ENCODE peak calls at places on chromosomes 16 and 17, in four cellular contexts. S is uterus, C is small intestine, G is sigmoid colon. V is an unnamed sample.

GRCh38 chr17:19248923-19249574 is 11.9 kb downstream of the EPN2 start:
- DNase-seq in S (peak; percentile 63), C (no peak), G (peak; percentile 83), V (peak; percentile 80)

GRCh38 chr16:11384184-11384955 is 39.1 kb downstream of the RMI2 start:
- DNase-seq in S (no peak), C (no peak), G (peak; percentile 56), V (peak; percentile 61)

GRCh38 chr17:17645961-17646360 is 35.3 kb upstream of the RAI1 start:
- DNase-seq in S (no peak), C (no peak), G (no peak), V (no peak)

GRCh38 chr16:3501783-3502400 is 1.1 kb downstream of the CLUAP1 start:
- DNase-seq in S (no peak), C (no peak), G (peak; percentile 32), V (no peak)

GRCh38 chr17:37475713-37476420 is 13.8 kb upstream of the DUSP14 start:
- DNase-seq in S (no peak), C (no peak), G (no peak), V (no peak)

GRCh38 chr17:57464191-57464864 is 208.0 kb downstream of the MSI2 start:
- DNase-seq in S (no peak), C (no peak), G (no peak), V (no peak)

GRCh38 chr17:35023538-35023937 is 40.0 kb downstream of the RFFL start:
- DNase-seq in S (no peak), C (no peak), G (no peak), V (no peak)

GRCh38 chr17:55432358-55433028 is 10.9 kb upstream of the MMD start:
- DNase-seq in S (no peak), C (no peak), G (no peak), V (no peak)

GRCh38 chr16:68073902-68074760 is 11.0 kb upstream of the NFATC3 start:
- DNase-seq in S (no peak), C (no peak), G (no peak), V (no peak)

GRCh38 chr17:50514936-50515702 is 6.9 kb downstream of the MYCBPAP start:
- DNase-seq in S (no peak), C (peak; percentile 64), G (peak; percentile 82), V (peak; percentile 45)

GRCh38 chr17:73838815-73839214 is 194.6 kb upstream of the SDK2 start:
- DNase-seq in S (no peak), C (no peak), G (no peak), V (no peak)

GRCh38 chr17:31494259-31495048 is 103.0 kb downstream of the RAB11FIP4 start:
- DNase-seq in S (no peak), C (peak; percentile 94), G (no peak), V (peak; percentile 63)

GRCh38 chr17:35345926-35346771 is 27.3 kb downstream of the SLFN11 start:
- DNase-seq in S (peak; percentile 51), C (peak; percentile 31), G (peak; percentile 83), V (peak; percentile 85)

GRCh38 chr17:50274142-50274944 is at the start of gene TMEM92:
- DNase-seq in S (peak; percentile 58), C (peak; percentile 94), G (no peak), V (peak; percentile 75)

GRCh38 chr17:42279776-42280630 is 3.8 kb upstream of the STAT5B start:
- DNase-seq in S (no peak), C (no peak), G (peak; percentile 60), V (no peak)

GRCh38 chr17:27535178-27535928 is 79.1 kb downstream of the KSR1 start:
- DNase-seq in S (no peak), C (peak; percentile 92), G (no peak), V (no peak)

GRCh38 chr17:78715000-78715771 is 66.9 kb downstream of the CYTH1 start:
- DNase-seq in S (no peak), C (no peak), G (no peak), V (no peak)

GRCh38 chr16:67150058-67150832 is 553 bp downstream of the B3GNT9 start:
- DNase-seq in S (peak; percentile 69), C (no peak), G (peak; percentile 78), V (peak; percentile 92)

GRCh38 chr17:36942031-36942599 is 4.8 kb downstream of the LHX1 start:
- DNase-seq in S (no peak), C (no peak), G (no peak), V (no peak)

DNA sequence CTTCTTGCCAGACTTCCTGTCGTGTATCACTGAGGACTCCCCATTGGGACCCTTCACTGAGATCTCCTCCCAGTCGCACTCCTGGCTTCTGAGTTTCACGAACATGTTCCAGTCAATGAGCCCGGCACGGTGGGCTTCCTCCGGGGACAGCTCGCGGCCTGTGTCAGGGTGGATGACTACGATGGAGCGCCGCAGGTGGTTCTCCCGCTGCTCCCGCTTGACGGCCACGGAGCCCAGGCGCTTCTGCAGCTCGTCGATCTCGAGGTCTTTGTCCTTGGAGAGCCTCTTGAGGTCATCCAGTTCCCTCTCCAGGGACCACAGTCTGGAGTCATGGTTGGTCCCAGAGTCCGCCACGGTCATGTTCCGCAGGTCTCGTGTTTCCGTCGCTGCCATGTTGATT is 36.2 kb downstream of the UBN1 start:
- DNase-seq in S (no peak), C (no peak), G (no peak), V (no peak)
- H3K36me3 ChIP-seq in S (no peaks in the 10 kb centered on the region), C (peaks cover 28% of the 10 kb centered on the region), G (peaks cover 72% of the 10 kb centered on the region), V (peaks cover 50% of the 10 kb centered on the region)

GRCh38 chr16:88966986-88967799 is 9.8 kb downstream of the CBFA2T3 start:
- DNase-seq in S (no peak), C (no peak), G (no peak), V (no peak)

GRCh38 chr16:88968589-88969280 is 8.3 kb downstream of the CBFA2T3 start:
- DNase-seq in S (no peak), C (no peak), G (no peak), V (no peak)

GRCh38 chr16:88969361-88969831 is 7.6 kb downstream of the CBFA2T3 start:
- DNase-seq in S (no peak), C (no peak), G (no peak), V (no peak)

GRCh38 chr16:88965826-88966480 is 11.1 kb downstream of the CBFA2T3 start:
- DNase-seq in S (no peak), C (no peak), G (no peak), V (no peak)

DNA sequence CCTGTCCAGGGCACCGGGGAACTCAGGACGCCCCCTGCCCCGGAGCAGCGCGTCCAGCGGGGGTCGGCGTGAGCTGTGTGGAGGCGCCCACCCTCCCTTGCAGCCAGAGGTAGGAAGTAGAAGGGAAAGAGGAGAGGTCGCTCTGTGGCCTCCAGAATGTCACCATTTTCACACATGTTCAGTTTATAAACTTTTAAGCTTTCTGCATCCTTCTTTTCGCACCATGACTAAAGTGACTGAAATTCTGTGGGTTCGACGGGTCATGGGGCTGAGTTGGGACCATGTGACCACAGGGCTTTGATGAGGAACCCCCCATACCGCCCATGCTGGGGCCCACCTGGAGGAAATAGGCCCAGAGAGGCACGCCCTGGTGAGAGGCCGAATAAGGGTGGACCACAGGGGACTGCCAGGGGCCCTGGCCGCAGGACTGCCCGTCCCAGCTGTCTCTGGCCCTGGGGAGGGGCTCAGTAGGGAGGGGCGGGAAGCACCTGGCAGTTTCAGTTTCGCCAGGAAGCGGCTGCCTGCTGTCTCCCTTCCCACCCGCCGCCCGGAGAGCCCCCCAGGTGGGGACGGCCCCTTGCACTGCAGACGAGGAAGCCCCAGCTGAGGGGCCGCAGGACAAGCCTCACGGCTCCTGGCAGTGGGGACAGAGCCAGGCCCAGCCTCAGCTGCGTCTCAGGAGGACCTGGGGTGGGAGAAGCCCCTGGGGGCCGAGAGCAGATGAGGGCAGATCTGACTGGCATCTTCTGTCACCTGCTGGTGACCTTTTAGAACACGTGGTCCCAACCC is 9.0 kb downstream of the CBFA2T3 start:
- DNase-seq in S (no peak), C (no peak), G (no peak), V (no peak)
- H3K36me3 ChIP-seq in S (no peaks in the 10 kb centered on the region), C (no peaks in the 10 kb centered on the region), G (no peaks in the 10 kb centered on the region), V (no peaks in the 10 kb centered on the region)

GRCh38 chr16:81795193-81795592 is 16.1 kb downstream of the PLCG2 start:
- DNase-seq in S (no peak), C (no peak), G (no peak), V (no peak)

GRCh38 chr16:81798311-81799137 is 19.4 kb downstream of the PLCG2 start:
- DNase-seq in S (no peak), C (no peak), G (no peak), V (no peak)

GRCh38 chr16:81797443-81797842 is 18.4 kb downstream of the PLCG2 start:
- DNase-seq in S (no peak), C (no peak), G (no peak), V (no peak)

GRCh38 chr16:81796585-81797346 is 17.7 kb downstream of the PLCG2 start:
- DNase-seq in S (no peak), C (no peak), G (no peak), V (no peak)

GRCh38 chr16:81796035-81796434 is 16.9 kb downstream of the PLCG2 start:
- DNase-seq in S (no peak), C (no peak), G (no peak), V (no peak)
- H3K36me3 ChIP-seq in S (no peaks in the 10 kb centered on the region), C (no peaks in the 10 kb centered on the region), G (no peaks in the 10 kb centered on the region), V (no peaks in the 10 kb centered on the region)

DNA sequence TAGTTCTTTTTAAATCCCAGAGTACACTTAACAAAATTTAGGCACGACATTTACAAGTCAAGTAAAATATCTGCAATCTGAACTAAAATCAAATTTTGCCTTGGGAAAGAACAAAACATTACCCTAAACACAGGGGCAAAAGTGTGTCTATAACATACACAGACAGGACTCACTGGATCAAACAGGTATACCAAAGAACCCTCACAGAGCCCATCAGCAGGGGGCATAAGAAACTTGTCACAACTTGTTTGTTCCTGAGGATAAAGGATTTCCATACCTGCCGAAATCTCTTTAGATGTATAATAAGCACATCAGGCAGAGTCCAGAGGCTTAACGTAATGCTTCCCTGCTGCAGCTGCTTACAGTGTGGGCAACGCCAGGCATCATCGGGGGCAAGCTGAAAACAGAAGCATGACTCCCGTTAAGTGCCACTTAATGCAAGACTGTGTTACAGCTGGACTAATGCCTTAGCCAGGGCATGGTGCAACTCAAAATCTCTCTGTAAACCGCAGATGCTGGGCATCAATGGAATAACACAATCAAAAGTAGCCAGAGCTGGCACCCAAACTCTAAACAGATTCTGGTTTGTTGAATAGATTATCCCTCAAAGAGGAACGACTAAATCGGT is 67.0 kb downstream of the USP31 start:
- DNase-seq in S (no peak), C (no peak), G (no peak), V (no peak)
- H3K36me3 ChIP-seq in S (no peaks in the 10 kb centered on the region), C (peaks cover 4% of the 10 kb centered on the region), G (peaks cover 26% of the 10 kb centered on the region), V (peaks cover 11% of the 10 kb centered on the region)

GRCh38 chr16:31192856-31193642 is 9.5 kb downstream of the PYCARD start:
- DNase-seq in S (no peak), C (no peak), G (no peak), V (no peak)
- H3K36me3 ChIP-seq in S (no peaks in the 10 kb centered on the region), C (peaks cover 44% of the 10 kb centered on the region), G (peaks cover 59% of the 10 kb centered on the region), V (peaks cover 52% of the 10 kb centered on the region)

DNA sequence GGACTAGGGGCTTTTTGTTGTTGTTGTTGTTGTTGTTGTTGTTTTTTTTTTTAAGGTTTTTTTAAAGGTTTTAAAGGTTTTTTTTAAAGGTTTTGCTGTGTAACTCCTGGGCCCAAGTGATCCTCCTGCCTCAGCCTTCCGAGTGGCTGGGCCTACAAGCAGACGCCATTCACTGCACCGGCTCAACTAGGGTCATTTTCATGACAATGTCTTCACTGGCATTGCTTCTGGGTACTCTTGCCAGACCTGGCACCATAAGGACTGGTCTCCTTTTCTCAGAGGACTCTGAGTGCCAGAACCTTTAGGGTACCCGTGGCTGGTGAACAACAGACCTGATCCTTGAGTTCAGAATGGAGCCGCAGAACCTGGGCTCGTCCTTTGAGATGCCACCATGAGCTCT is 20.4 kb downstream of the POLR3E start:
- DNase-seq in S (no peak), C (no peak), G (no peak), V (no peak)
- H3K36me3 ChIP-seq in S (no peaks in the 10 kb centered on the region), C (peaks cover 17% of the 10 kb centered on the region), G (peaks cover 55% of the 10 kb centered on the region), V (peaks cover 28% of the 10 kb centered on the region)

V was measured in kidney.